ENCODE peak calls at places on chromosomes 12 and 14, in ten cellular contexts. E is PC-3, J is astrocyte, P is GM23248, N is HepG2, A is hepatocyte, R is IMR-90, G is neural progenitor cell, O is fibroblast of lung, K is DND-41. L is an unnamed sample. For H4K20me1, the result is how much of the 10 kb centered on the place peaks cover.

GRCh38 chr14:67385120-67385519 is 25.0 kb downstream of the EIF2S1 start:
- DNase-seq in E (peak), J (no peak), P (no peak), N (no peak), A (no peak), R (no peak), G (no peak), O (no peak), K (no peak), L (no peak)

GRCh38 chr12:1473418-1473817 is 121.0 kb downstream of the FBXL14 start:
- DNase-seq in E (no peak), J (peak), P (peak), N (no peak), A (no peak), R (no peak), G (no peak), O (peak), K (peak), L (no peak)

GRCh38 chr12:19852100-19852855 is 413.0 kb downstream of the AEBP2 start:
- DNase-seq in E (no peak), J (no peak), P (no peak), N (no peak), A (no peak), R (no peak), G (no peak), O (no peak), K (no peak), L (no peak)

GRCh38 chr14:99506269-99506668 is 25.1 kb downstream of the CCNK start:
- DNase-seq in E (no peak), J (no peak), P (no peak), N (no peak), A (no peak), R (no peak), G (no peak), O (no peak), K (peak), L (no peak)

GRCh38 chr12:55738113-55739024 is 4.6 kb upstream of the GDF11 start:
- DNase-seq in E (peak), J (peak), P (peak), N (peak), A (peak), R (peak), G (peak), O (peak), K (peak), L (peak)

GRCh38 chr12:103495783-103496456 is at the start of gene C12orf42:
- DNase-seq in E (peak), J (no peak), P (peak), N (no peak), A (peak), R (no peak), G (peak), O (no peak), K (no peak), L (peak)

GRCh38 chr12:7716391-7716790 is 5.2 kb downstream of the DPPA3 start:
- DNase-seq in E (no peak), J (no peak), P (peak), N (peak), A (peak), R (no peak), G (peak), O (no peak), K (no peak), L (no peak)

GRCh38 chr14:71423481-71423880 is 508.7 kb upstream of the RGS6 start:
- DNase-seq in E (no peak), J (no peak), P (no peak), N (no peak), A (no peak), R (no peak), G (no peak), O (no peak), K (no peak), L (no peak)

GRCh38 chr12:114673169-114673833 is 10.7 kb downstream of the TBX3 start:
- DNase-seq in E (peak), J (peak), P (peak), N (no peak), A (peak), R (peak), G (peak), O (peak), K (no peak), L (peak)

GRCh38 chr14:75242546-75243273 is 35.9 kb upstream of the FOS start:
- DNase-seq in E (peak), J (peak), P (peak), N (no peak), A (peak), R (peak), G (peak), O (peak), K (peak), L (no peak)

GRCh38 chr12:23209793-23210192 is 584.8 kb downstream of the ETNK1 start:
- DNase-seq in E (peak), J (no peak), P (peak), N (no peak), A (no peak), R (no peak), G (no peak), O (no peak), K (no peak), L (no peak)

GRCh38 chr12:47741340-47741703 is 16.0 kb upstream of the ENDOU start:
- DNase-seq in E (peak), J (no peak), P (peak), N (no peak), A (peak), R (no peak), G (no peak), O (peak), K (peak), L (no peak)

GRCh38 chr14:95149441-95149840 is 7.9 kb downstream of the DICER1 start:
- DNase-seq in E (peak), J (no peak), P (no peak), N (no peak), A (no peak), R (no peak), G (no peak), O (no peak), K (no peak), L (no peak)

GRCh38 chr14:69485701-69486100 is 1.2 kb downstream of the PLEKHD1 start:
- DNase-seq in E (no peak), J (no peak), P (no peak), N (no peak), A (no peak), R (no peak), G (no peak), O (no peak), K (no peak), L (no peak)

GRCh38 chr12:40691913-40692616 is at the start of gene CNTN1:
- DNase-seq in E (no peak), J (peak), P (peak), N (no peak), A (peak), R (peak), G (peak), O (peak), K (no peak), L (peak)

GRCh38 chr14:66624319-66624937 is 116.5 kb downstream of the GPHN start:
- DNase-seq in E (peak), J (peak), P (peak), N (peak), A (peak), R (peak), G (peak), O (peak), K (peak), L (peak)

GRCh38 chr12:80053048-80053790 is 46.1 kb upstream of the OTOGL start:
- DNase-seq in E (peak), J (peak), P (peak), N (no peak), A (no peak), R (peak), G (no peak), O (peak), K (no peak), L (no peak)

GRCh38 chr14:57066887-57067513 is 201.7 kb downstream of the EXOC5 start:
- DNase-seq in E (peak), J (no peak), P (peak), N (peak), A (peak), R (peak), G (peak), O (peak), K (peak), L (peak)

GRCh38 chr12:131102991-131103609 is 149.4 kb downstream of the ADGRD1 start:
- DNase-seq in E (no peak), J (no peak), P (no peak), N (no peak), A (no peak), R (no peak), G (peak), O (no peak), K (no peak), L (peak)

GRCh38 chr12:85188609-85189008 is 91.4 kb upstream of the ALX1 start:
- DNase-seq in E (peak), J (no peak), P (no peak), N (no peak), A (no peak), R (no peak), G (no peak), O (no peak), K (no peak), L (no peak)

GRCh38 chr14:71403673-71404072 is 496.4 kb downstream of the PCNX1 start:
- DNase-seq in E (peak), J (no peak), P (peak), N (peak), A (no peak), R (peak), G (no peak), O (peak), K (peak), L (no peak)

GRCh38 chr12:53056296-53056695 is 6.4 kb downstream of the TNS2 start:
- DNase-seq in E (no peak), J (no peak), P (peak), N (no peak), A (no peak), R (no peak), G (no peak), O (no peak), K (no peak), L (no peak)

GRCh38 chr14:51041117-51041531 is 53.8 kb downstream of the TRIM9 start:
- DNase-seq in E (no peak), J (no peak), P (no peak), N (no peak), A (peak), R (no peak), G (no peak), O (no peak), K (no peak), L (no peak)

GRCh38 chr12:11577658-11578260 is 71.7 kb upstream of the ETV6 start:
- DNase-seq in E (peak), J (peak), P (peak), N (no peak), A (no peak), R (peak), G (no peak), O (peak), K (no peak), L (no peak)

GRCh38 chr14:61320806-61321384 is 484 bp upstream of the PRKCH start:
- DNase-seq in E (peak), J (no peak), P (no peak), N (no peak), A (peak), R (no peak), G (no peak), O (no peak), K (no peak), L (no peak)

GRCh38 chr14:73752297-73752992 is 38.3 kb upstream of the PNMA1 start:
- DNase-seq in E (peak), J (peak), P (peak), N (no peak), A (no peak), R (peak), G (peak), O (peak), K (no peak), L (peak)

GRCh38 chr12:66676241-66676640 is 2.6 kb downstream of the GRIP1 start:
- DNase-seq in E (no peak), J (no peak), P (no peak), N (no peak), A (no peak), R (no peak), G (no peak), O (no peak), K (no peak), L (no peak)

GRCh38 chr12:1047898-1048660 is 57.1 kb downstream of the ERC1 start:
- DNase-seq in E (no peak), J (no peak), P (peak), N (no peak), A (no peak), R (no peak), G (no peak), O (peak), K (no peak), L (no peak)

GRCh38 chr14:26200675-26201074 is 397.2 kb downstream of the NOVA1 start:
- DNase-seq in E (peak), J (peak), P (peak), N (no peak), A (no peak), R (peak), G (no peak), O (peak), K (no peak), L (no peak)

GRCh38 chr14:26199096-26199495 is 398.7 kb downstream of the NOVA1 start:
- DNase-seq in E (no peak), J (no peak), P (no peak), N (no peak), A (no peak), R (no peak), G (no peak), O (no peak), K (no peak), L (no peak)

GRCh38 chr14:26194816-26195215 is 403.0 kb downstream of the NOVA1 start:
- DNase-seq in E (no peak), J (no peak), P (no peak), N (no peak), A (no peak), R (no peak), G (no peak), O (no peak), K (no peak), L (no peak)

GRCh38 chr14:26204362-26204953 is 393.4 kb downstream of the NOVA1 start:
- DNase-seq in E (no peak), J (no peak), P (peak), N (no peak), A (peak), R (no peak), G (peak), O (no peak), K (no peak), L (no peak)

GRCh38 chr14:26199599-26200370 is 398.0 kb downstream of the NOVA1 start:
- DNase-seq in E (peak), J (peak), P (peak), N (no peak), A (no peak), R (no peak), G (no peak), O (peak), K (peak), L (no peak)
- H4K20me1 ChIP-seq in E (under half), J (under half), P (under half), N (under half), A (under half), R (under half), G (under half), O (under half), K (under half), L (under half)

GRCh38 chr12:122423258-122424165 is 1.0 kb upstream of the CLIP1 start:
- DNase-seq in E (no peak), J (peak), P (peak), N (peak), A (peak), R (peak), G (peak), O (peak), K (no peak), L (peak)

GRCh38 chr12:122422769-122423257 is 344 bp upstream of the CLIP1 start:
- DNase-seq in E (peak), J (peak), P (peak), N (peak), A (no peak), R (peak), G (peak), O (peak), K (peak), L (peak)

GRCh38 chr12:122421263-122421814 is 1.1 kb downstream of the CLIP1 start:
- DNase-seq in E (peak), J (peak), P (peak), N (peak), A (peak), R (peak), G (no peak), O (peak), K (peak), L (no peak)

GRCh38 chr12:122421815-122422737 is at the start of gene CLIP1:
- DNase-seq in E (peak), J (peak), P (peak), N (peak), A (peak), R (peak), G (peak), O (peak), K (peak), L (peak)

DNA sequence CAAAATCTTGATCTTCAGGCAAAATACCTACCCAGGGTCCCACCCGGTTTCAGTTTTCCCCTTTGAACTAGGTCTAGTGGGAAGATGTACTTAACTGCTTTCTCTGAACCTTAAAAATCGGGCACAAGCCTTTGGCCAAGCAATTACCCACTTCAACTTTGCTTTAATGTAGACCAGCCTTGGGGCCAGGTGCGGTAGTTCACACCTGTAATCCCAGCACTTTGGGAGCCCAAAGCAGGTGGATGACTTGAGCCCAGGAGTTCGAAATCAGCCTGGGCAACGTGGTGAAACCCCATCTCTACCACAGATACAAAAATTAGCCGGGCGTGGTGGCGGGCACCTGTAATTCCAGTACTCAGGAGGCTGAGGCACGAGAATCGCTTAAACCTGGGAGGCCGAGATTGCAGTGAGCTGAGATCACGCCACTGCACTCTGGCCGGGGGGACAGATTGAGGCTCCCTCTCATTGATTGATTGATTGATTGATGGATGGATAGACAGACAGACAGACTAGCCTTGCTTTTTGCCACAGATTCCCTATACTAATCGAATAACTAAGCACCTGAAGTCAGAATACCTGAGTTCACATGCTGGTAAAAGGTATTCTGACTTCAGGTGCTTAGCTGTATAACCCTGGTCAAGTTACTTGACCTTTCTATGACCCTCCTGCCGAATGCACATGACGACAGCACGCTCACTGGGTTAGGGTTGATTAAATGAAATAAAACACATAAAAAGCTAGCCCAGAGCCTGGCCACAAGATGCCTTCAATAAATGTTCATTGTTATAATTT is 1.8 kb downstream of the CLIP1 start:
- DNase-seq in E (no peak), J (no peak), P (no peak), N (no peak), A (no peak), R (no peak), G (no peak), O (no peak), K (no peak), L (no peak)
- H4K20me1 ChIP-seq in E (under half), J (half or more), P (under half), N (under half), A (under half), R (under half), G (under half), O (under half), K (under half), L (under half)

DNA sequence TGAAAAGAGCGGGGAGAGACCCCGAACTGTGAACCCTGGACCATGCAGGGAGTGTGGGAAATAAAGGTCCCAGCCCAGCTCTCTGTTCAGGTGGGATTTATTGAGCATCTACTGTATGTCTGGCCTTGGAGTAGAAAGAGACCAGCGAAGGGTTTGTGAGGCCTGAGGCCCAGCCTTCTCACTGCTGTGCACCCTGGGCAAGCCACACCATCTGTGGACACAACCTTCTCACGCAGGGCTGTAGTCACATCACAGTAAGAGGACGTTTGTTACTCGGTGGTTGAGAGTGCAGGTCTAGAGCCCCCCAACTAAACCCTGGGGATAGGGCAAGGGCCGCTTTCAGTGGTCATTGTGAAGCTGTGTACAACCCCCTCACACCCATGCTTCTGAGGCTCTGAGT is 18.2 kb downstream of the FAM222A start:
- DNase-seq in E (no peak), J (no peak), P (no peak), N (no peak), A (no peak), R (no peak), G (no peak), O (no peak), K (no peak), L (no peak)
- H4K20me1 ChIP-seq in E (under half), J (under half), P (under half), N (under half), A (under half), R (under half), G (half or more), O (under half), K (under half), L (under half)

GRCh38 chr12:27851311-27851710 is 71.3 kb upstream of the MANSC4 start:
- DNase-seq in E (no peak), J (no peak), P (no peak), N (no peak), A (no peak), R (no peak), G (no peak), O (no peak), K (no peak), L (no peak)
- H4K20me1 ChIP-seq in E (under half), J (under half), P (under half), N (under half), A (under half), R (under half), G (under half), O (under half), K (under half), L (under half)

GRCh38 chr12:25063873-25064598 is 115.1 kb upstream of the BCAT1 start:
- DNase-seq in E (no peak), J (no peak), P (no peak), N (no peak), A (no peak), R (no peak), G (peak), O (no peak), K (no peak), L (no peak)
- H4K20me1 ChIP-seq in E (under half), J (under half), P (under half), N (under half), A (under half), R (under half), G (under half), O (under half), K (under half), L (under half)

DNA sequence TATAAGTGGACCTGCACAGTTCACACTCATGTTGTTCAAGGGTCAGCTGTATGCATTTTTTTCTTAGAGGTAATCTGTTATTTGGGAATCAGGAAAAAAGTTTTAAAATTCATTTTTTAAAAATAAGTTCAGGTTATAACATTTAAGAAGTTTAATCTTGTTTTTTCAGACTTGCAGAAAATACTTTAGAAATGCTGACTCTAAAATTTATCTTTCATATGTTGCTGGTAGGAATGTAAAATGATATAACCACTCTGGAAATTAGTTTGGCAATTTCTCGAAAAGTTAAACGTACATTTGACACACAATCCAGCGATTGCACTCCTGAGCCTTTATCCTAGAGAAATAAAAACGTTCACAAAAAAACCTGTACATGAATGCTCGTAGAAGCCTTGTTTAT is 4.7 kb downstream of the VRK1 start:
- DNase-seq in E (no peak), J (no peak), P (no peak), N (no peak), A (no peak), R (no peak), G (no peak), O (no peak), K (no peak), L (no peak)
- H4K20me1 ChIP-seq in E (under half), J (under half), P (under half), N (under half), A (under half), R (under half), G (half or more), O (under half), K (half or more), L (under half)

DNA sequence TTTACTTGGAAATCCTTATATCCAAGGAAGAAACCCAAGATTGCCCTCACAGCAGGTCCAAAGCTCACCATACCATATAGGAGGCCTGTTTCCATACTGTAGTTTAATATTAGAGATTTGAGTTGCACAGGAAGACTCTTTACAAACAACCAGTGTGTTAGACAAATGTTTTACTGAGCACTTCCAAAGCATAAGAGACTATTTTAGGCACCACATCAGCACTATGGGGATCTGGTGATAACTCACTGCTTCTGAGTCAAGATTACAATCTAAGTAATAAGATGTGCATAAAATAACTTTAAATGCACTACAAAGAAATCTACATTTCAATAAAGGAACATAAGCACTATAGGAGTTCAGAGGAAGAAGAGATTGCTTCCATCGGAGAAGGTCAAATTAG is 71.4 kb downstream of the SPPL3 start:
- DNase-seq in E (no peak), J (no peak), P (no peak), N (no peak), A (no peak), R (no peak), G (no peak), O (no peak), K (no peak), L (no peak)
- H4K20me1 ChIP-seq in E (under half), J (half or more), P (under half), N (under half), A (half or more), R (under half), G (under half), O (under half), K (half or more), L (under half)

L was measured in H9.